ENCODE peak calls at places on chromosomes 12 and 14, in four cellular contexts. O is NCI-H1436; J is Calu3; R is stimulated activated CD4-positive, alpha-beta T cell treated with anti-CD3 and anti-CD28 coated beads, Interleukin-12 subunit alpha, Interleukin-12 subunit beta, amount 100 ng/mL, for 4 hours. I is an unnamed sample.
A peak's percentile ranks its signal among the peaks of the same experiment; 100 is the strongest.

GRCh38 chr12:79121486-79121885 is 256.9 kb downstream of the SYT1 start:
- DNase-seq in O (no peak), J (peak; percentile 14), R (no peak), I (peak; percentile 44)

GRCh38 chr14:102279688-102280348 is 25.1 kb downstream of the MOK start:
- DNase-seq in O (no peak), J (peak; percentile 86), R (no peak), I (peak; percentile 56)

GRCh38 chr12:60836651-60837050 is 1240.8 kb downstream of the SLC16A7 start:
- DNase-seq in O (no peak), J (no peak), R (no peak), I (no peak)

GRCh38 chr12:12267801-12268200 is 957 bp upstream of the LRP6 start:
- DNase-seq in O (no peak), J (no peak), R (no peak), I (peak; percentile 41)

GRCh38 chr12:70267550-70267949 is 24.3 kb downstream of the CNOT2 start:
- DNase-seq in O (no peak), J (no peak), R (no peak), I (no peak)

GRCh38 chr14:100532916-100533630 is 54.1 kb downstream of the BEGAIN start:
- DNase-seq in O (no peak), J (no peak), R (no peak), I (no peak)

GRCh38 chr14:63891148-63891964 is 38.6 kb downstream of the SYNE2 start:
- DNase-seq in O (no peak), J (no peak), R (no peak), I (no peak)

GRCh38 chr12:68508536-68509050 is 102.1 kb upstream of the RAP1B start:
- DNase-seq in O (no peak), J (no peak), R (no peak), I (no peak)

GRCh38 chr12:168201-168600 is 45.8 kb downstream of the SLC6A12 start:
- DNase-seq in O (no peak), J (no peak), R (no peak), I (no peak)

GRCh38 chr14:50230601-50231474 is 540 bp downstream of the SOS2 start:
- DNase-seq in O (no peak), J (peak; percentile 35), R (peak; percentile 7), I (peak; percentile 55)

GRCh38 chr12:29519585-29520182 is 22.2 kb upstream of the OVCH1 start:
- DNase-seq in O (peak; percentile 4), J (peak; percentile 42), R (peak; percentile 2), I (peak; percentile 72)

GRCh38 chr14:77761205-77761931 is 412 bp upstream of the SNW1 start:
- DNase-seq in O (no peak), J (peak; percentile 37), R (no peak), I (peak; percentile 24)

GRCh38 chr12:107335802-107336570 is 242.6 kb upstream of the CRY1 start:
- DNase-seq in O (no peak), J (no peak), R (no peak), I (no peak)

GRCh38 chr12:127761880-127762279 is 505.1 kb upstream of the TMEM132C start:
- DNase-seq in O (no peak), J (no peak), R (no peak), I (no peak)

GRCh38 chr12:70876952-70877351 is 43.6 kb downstream of the PTPRR start:
- DNase-seq in O (no peak), J (no peak), R (no peak), I (no peak)

GRCh38 chr12:20370001-20370381 is 1.7 kb downstream of the PDE3A start:
- DNase-seq in O (no peak), J (peak; percentile 50), R (no peak), I (no peak)

GRCh38 chr14:47917344-47917954 is 242.0 kb upstream of the MDGA2 start:
- DNase-seq in O (no peak), J (peak; percentile 13), R (no peak), I (peak; percentile 42)

GRCh38 chr14:73259837-73260236 is 22.5 kb downstream of the PAPLN start:
- DNase-seq in O (no peak), J (no peak), R (no peak), I (no peak)

GRCh38 chr12:105502426-105502930 is 172.0 kb downstream of the C12orf75 start:
- DNase-seq in O (no peak), J (no peak), R (no peak), I (no peak)

GRCh38 chr12:80598004-80598606 is 109.3 kb upstream of the MYF6 start:
- DNase-seq in O (no peak), J (peak; percentile 56), R (no peak), I (peak; percentile 55)

GRCh38 chr14:35355981-35356839 is 48.3 kb downstream of the NFKBIA start:
- DNase-seq in O (no peak), J (peak; percentile 81), R (no peak), I (peak; percentile 75)

GRCh38 chr12:76237086-76237701 is 111.0 kb downstream of the BBS10 start:
- DNase-seq in O (no peak), J (no peak), R (no peak), I (no peak)

GRCh38 chr12:25194211-25194610 is 749 bp downstream of the DNAI7 start:
- DNase-seq in O (no peak), J (no peak), R (no peak), I (no peak)

GRCh38 chr14:61153914-61154545 is 127.1 kb downstream of the TMEM30B start:
- DNase-seq in O (no peak), J (no peak), R (no peak), I (no peak)

GRCh38 chr12:50633950-50634349 is 129.2 kb downstream of the DIP2B start:
- DNase-seq in O (no peak), J (no peak), R (no peak), I (no peak)

I was measured in HT-29.